ENCODE peak calls at places on chromosomes 4 and X, in five cellular contexts. G is HL-60; T is stimulated activated CD4-positive, alpha-beta T cell treated with anti-CD3 and anti-CD28 coated beads, Interleukin-12 subunit alpha, Interleukin-12 subunit beta, amount 100 ng/mL, for 48 hours; C is T-helper 2 cell; N is HEK293T. D is an unnamed sample.

GRCh38 chr4:56859841-56860240 is 38.3 kb upstream of the SPINK2 start:
- DNase-seq in C (no peak), G (no peak), N (no peak), T (no peak), D (no peak)

GRCh38 chrX:19698125-19698524 is 182.8 kb upstream of the MAP3K15 start:
- DNase-seq in T (no peak), C (no peak), N (no peak), G (no peak), D (no peak)

GRCh38 chrX:46573331-46573895 is at the start of gene CHST7:
- DNase-seq in T (no peak), C (peak; percentile 34), N (peak; percentile 71), G (peak; percentile 19), D (peak; percentile 26)

GRCh38 chr4:7903686-7904085 is 36.0 kb downstream of the AFAP1 start:
- DNase-seq in G (no peak), N (no peak), C (no peak), T (no peak), D (no peak)

GRCh38 chrX:40097492-40098263 is at the start of gene BCOR:
- DNase-seq in N (peak; percentile 66), T (no peak), C (peak; percentile 42), G (peak; percentile 76), D (peak; percentile 61)

GRCh38 chr4:101944649-101945048 is 154.1 kb downstream of the BANK1 start:
- DNase-seq in T (no peak), N (no peak), G (no peak), C (no peak), D (no peak)

GRCh38 chr4:26083987-26084386 is 170.0 kb downstream of the SMIM20 start:
- DNase-seq in C (no peak), T (no peak), N (peak; percentile 12), G (no peak), D (no peak)

GRCh38 chr4:4854649-4855292 is 4.7 kb upstream of the MSX1 start:
- DNase-seq in N (no peak), C (no peak), T (no peak), G (no peak), D (no peak)

GRCh38 chrX:41956027-41956426 is 32.7 kb upstream of the CASK start:
- DNase-seq in T (no peak), C (no peak), G (no peak), N (no peak), D (no peak)

GRCh38 chrX:47361538-47362511 is 8.6 kb upstream of the ZNF157 start:
- DNase-seq in N (peak; percentile 93), T (no peak), G (no peak), C (peak; percentile 10), D (peak; percentile 46)

GRCh38 chr4:55437356-55437796 is 41.6 kb downstream of the TMEM165 start:
- DNase-seq in C (no peak), N (no peak), G (no peak), T (no peak), D (no peak)

GRCh38 chrX:30635630-30636029 is 17.6 kb upstream of the GK start:
- DNase-seq in N (peak; percentile 13), G (no peak), T (no peak), C (no peak), D (no peak)

GRCh38 chr4:107631568-107631967 is 88.5 kb downstream of the PAPSS1 start:
- DNase-seq in T (no peak), G (no peak), C (no peak), N (no peak), D (no peak)

GRCh38 chr4:108829981-108830492 is 67.2 kb upstream of the ETNPPL start:
- DNase-seq in C (no peak), T (no peak), G (no peak), N (no peak), D (no peak)

GRCh38 chrX:100913111-100913510 is 15.6 kb downstream of the XKRX start:
- DNase-seq in C (no peak), G (no peak), N (no peak), T (no peak), D (no peak)

GRCh38 chrX:104330966-104331365 is 76.2 kb upstream of the ESX1 start:
- DNase-seq in G (no peak), C (no peak), N (no peak), T (no peak), D (no peak)

GRCh38 chr4:56907009-56907408 is 691 bp upstream of the REST start:
- DNase-seq in N (peak; percentile 10), T (peak; percentile 7), C (no peak), G (no peak), D (peak; percentile 13)

GRCh38 chr4:144399927-144400326 is 246.0 kb upstream of the HHIP start:
- DNase-seq in N (no peak), G (no peak), T (no peak), C (no peak), D (no peak)

GRCh38 chr4:152864361-152864760 is 71.8 kb upstream of the FHDC1 start:
- DNase-seq in C (no peak), T (no peak), N (no peak), G (no peak), D (no peak)

GRCh38 chr4:98963538-98964433 is 31.7 kb upstream of the METAP1 start:
- DNase-seq in C (no peak), G (no peak), T (no peak), N (no peak), D (no peak)

GRCh38 chr4:7390906-7391636 is 43.7 kb downstream of the PSAPL1 start:
- DNase-seq in G (no peak), C (no peak), T (no peak), N (no peak), D (no peak)

GRCh38 chr4:12359420-12359819 is 930.7 kb upstream of the HS3ST1 start:
- DNase-seq in G (no peak), T (no peak), N (peak; percentile 4), C (no peak), D (no peak)

GRCh38 chr4:38664704-38665401 is 854 bp downstream of the KLF3 start:
- DNase-seq in N (peak; percentile 20), G (peak; percentile 64), C (no peak), T (no peak), D (peak; percentile 52)

GRCh38 chr4:140150886-140151699 is 2.9 kb downstream of the MAML3 start:
- DNase-seq in G (peak; percentile 95), C (peak; percentile 19), T (no peak), N (peak; percentile 67), D (no peak)

GRCh38 chr4:32135642-32136041 is 1415.5 kb downstream of the PCDH7 start:
- DNase-seq in G (no peak), C (no peak), N (no peak), T (no peak), D (no peak)

GRCh38 chr4:165085946-165086345 is 26.7 kb downstream of the TMEM192 start:
- DNase-seq in N (no peak), C (no peak), G (no peak), T (no peak), D (no peak)

GRCh38 chrX:153775631-153776595 is 4.9 kb upstream of the SRPK3 start:
- DNase-seq in T (no peak), C (no peak), N (no peak), G (no peak), D (no peak)

GRCh38 chrX:2342878-2343277 is 157.9 kb downstream of the DHRSX start:
- DNase-seq in T (no peak), N (no peak), C (no peak), G (no peak), D (no peak)

GRCh38 chrX:37353646-37354045 is 4.5 kb downstream of the PRRG1 start:
- DNase-seq in G (no peak), T (no peak), N (no peak), C (no peak), D (no peak)

GRCh38 chr4:175784986-175785525 is 27.0 kb downstream of the GPM6A start:
- DNase-seq in G (no peak), N (no peak), C (no peak), T (no peak), D (no peak)

GRCh38 chr4:19832388-19832787 is 419.3 kb upstream of the SLIT2 start:
- DNase-seq in T (no peak), G (no peak), C (no peak), N (no peak), D (no peak)

GRCh38 chr4:124589827-124590226 is 122.7 kb downstream of the ANKRD50 start:
- DNase-seq in C (no peak), N (no peak), T (no peak), G (no peak), D (no peak)

GRCh38 chrX:139202742-139203410 is 327.7 kb upstream of the F9 start:
- DNase-seq in C (no peak), T (no peak), N (no peak), G (no peak), D (no peak)

D was measured in T-cell.